ENCODE peak calls at places on chromosomes 13 and 19, in four cellular contexts. One of them, this sample, is unnamed.

GRCh38 chr19:4375620-4376228 is 24.6 kb downstream of the SH3GL1 start:
- DNase-seq in fibroblast of pulmonary artery: peak
- DNase-seq in EL: peak
- DNase-seq in esophagus squamous epithelium: no peak
- DNase-seq in this sample: peak

GRCh38 chr13:113432509-113433270 is 20.6 kb downstream of the ADPRHL1 start:
- DNase-seq in esophagus squamous epithelium: no peak
- DNase-seq in EL: no peak
- DNase-seq in fibroblast of pulmonary artery: no peak
- DNase-seq in this sample: no peak

GRCh38 chr19:19651076-19651475 is 7.6 kb upstream of the GMIP start:
- DNase-seq in esophagus squamous epithelium: no peak
- DNase-seq in fibroblast of pulmonary artery: no peak
- DNase-seq in EL: no peak
- DNase-seq in this sample: no peak

GRCh38 chr19:33214621-33215020 is 11.0 kb downstream of the SLC7A10 start:
- DNase-seq in fibroblast of pulmonary artery: peak
- DNase-seq in esophagus squamous epithelium: no peak
- DNase-seq in EL: peak
- DNase-seq in this sample: peak

GRCh38 chr19:5957132-5957531 is 20.8 kb downstream of the RANBP3 start:
- DNase-seq in esophagus squamous epithelium: no peak
- DNase-seq in fibroblast of pulmonary artery: no peak
- DNase-seq in EL: peak
- DNase-seq in this sample: peak

GRCh38 chr19:10749435-10750384 is 31.8 kb downstream of the DNM2 start:
- DNase-seq in esophagus squamous epithelium: no peak
- DNase-seq in fibroblast of pulmonary artery: no peak
- DNase-seq in EL: no peak
- DNase-seq in this sample: no peak

GRCh38 chr19:11420429-11420893 is 1.3 kb upstream of the RGL3 start:
- DNase-seq in EL: peak
- DNase-seq in esophagus squamous epithelium: no peak
- DNase-seq in fibroblast of pulmonary artery: peak
- DNase-seq in this sample: no peak

GRCh38 chr19:17026041-17026658 is 460 bp downstream of the CPAMD8 start:
- DNase-seq in EL: no peak
- DNase-seq in fibroblast of pulmonary artery: no peak
- DNase-seq in esophagus squamous epithelium: no peak
- DNase-seq in this sample: no peak

GRCh38 chr19:2618611-2619010 is 83.9 kb downstream of the GNG7 start:
- DNase-seq in esophagus squamous epithelium: no peak
- DNase-seq in EL: peak
- DNase-seq in fibroblast of pulmonary artery: peak
- DNase-seq in this sample: peak

GRCh38 chr19:397321-397720 is 11.6 kb downstream of the C2CD4C start:
- DNase-seq in fibroblast of pulmonary artery: no peak
- DNase-seq in esophagus squamous epithelium: no peak
- DNase-seq in EL: no peak
- DNase-seq in this sample: no peak

GRCh38 chr19:15177269-15178116 is 23.3 kb downstream of the NOTCH3 start:
- DNase-seq in EL: peak
- DNase-seq in fibroblast of pulmonary artery: peak
- DNase-seq in esophagus squamous epithelium: no peak
- DNase-seq in this sample: peak

GRCh38 chr13:72217142-72217541 is 350.1 kb upstream of the DACH1 start:
- DNase-seq in esophagus squamous epithelium: no peak
- DNase-seq in EL: no peak
- DNase-seq in fibroblast of pulmonary artery: no peak
- DNase-seq in this sample: no peak

GRCh38 chr13:38309397-38309796 is 40.3 kb upstream of the UFM1 start:
- DNase-seq in esophagus squamous epithelium: no peak
- DNase-seq in fibroblast of pulmonary artery: no peak
- DNase-seq in EL: no peak
- DNase-seq in this sample: no peak

GRCh38 chr13:106649495-106649894 is 81.6 kb upstream of the ARGLU1 start:
- DNase-seq in esophagus squamous epithelium: no peak
- DNase-seq in fibroblast of pulmonary artery: peak
- DNase-seq in EL: peak
- DNase-seq in this sample: peak

GRCh38 chr19:38057954-38058690 is 151.1 kb downstream of the SIPA1L3 start:
- DNase-seq in esophagus squamous epithelium: no peak
- DNase-seq in EL: no peak
- DNase-seq in fibroblast of pulmonary artery: no peak
- DNase-seq in this sample: no peak

GRCh38 chr19:39502640-39503417 is 4.1 kb downstream of the DLL3 start:
- DNase-seq in fibroblast of pulmonary artery: peak
- DNase-seq in esophagus squamous epithelium: no peak
- DNase-seq in EL: peak
- DNase-seq in this sample: peak

GRCh38 chr19:55638864-55639359 is 1.9 kb upstream of the ZNF580 start:
- DNase-seq in esophagus squamous epithelium: no peak
- DNase-seq in fibroblast of pulmonary artery: peak
- DNase-seq in EL: peak
- DNase-seq in this sample: no peak

GRCh38 chr13:95188128-95188527 is 113.1 kb downstream of the ABCC4 start:
- DNase-seq in esophagus squamous epithelium: no peak
- DNase-seq in fibroblast of pulmonary artery: no peak
- DNase-seq in EL: no peak
- DNase-seq in this sample: no peak

GRCh38 chr19:1366899-1367870 is 16.5 kb upstream of the NDUFS7 start:
- DNase-seq in fibroblast of pulmonary artery: no peak
- DNase-seq in EL: no peak
- DNase-seq in esophagus squamous epithelium: no peak
- DNase-seq in this sample: no peak

GRCh38 chr13:23159587-23160240 is 21.1 kb upstream of the SGCG start:
- DNase-seq in EL: no peak
- DNase-seq in fibroblast of pulmonary artery: no peak
- DNase-seq in esophagus squamous epithelium: no peak
- DNase-seq in this sample: no peak

GRCh38 chr19:13764101-13764807 is at the start of gene MRI1:
- DNase-seq in fibroblast of pulmonary artery: peak
- DNase-seq in esophagus squamous epithelium: no peak
- DNase-seq in EL: peak
- DNase-seq in this sample: peak

GRCh38 chr13:109677206-109677605 is 109.2 kb downstream of the IRS2 start:
- DNase-seq in fibroblast of pulmonary artery: no peak
- DNase-seq in esophagus squamous epithelium: no peak
- DNase-seq in EL: no peak
- DNase-seq in this sample: no peak